ENCODE peak calls at places on chromosomes 16 and 17, in six cellular contexts. H, G, Z, Q, P and F are unnamed samples.

GRCh38 chr17:28402224-28402630 is 3.8 kb downstream of the SLC46A1 start:
- DNase-seq in Z (no peak), G (no peak), H (no peak), P (no peak), Q (no peak), F (no peak)

GRCh38 chr17:40547079-40547784 is 18.0 kb downstream of the CCR7 start:
- DNase-seq in P (no peak), Q (no peak), H (no peak), G (no peak), Z (peak; percentile 19), F (no peak)

GRCh38 chr16:3158014-3158497 is 23.2 kb downstream of the ZNF213 start:
- DNase-seq in Z (no peak), P (no peak), Q (no peak), H (no peak), G (peak; percentile 41), F (no peak)

GRCh38 chr17:19707728-19708221 is 8.6 kb downstream of the SLC47A2 start:
- DNase-seq in P (no peak), Q (no peak), G (no peak), H (no peak), Z (no peak), F (no peak)

GRCh38 chr16:81937305-81938038 is 73.8 kb downstream of the SDR42E1 start:
- DNase-seq in P (no peak), Q (no peak), Z (no peak), G (no peak), H (no peak), F (no peak)

GRCh38 chr16:87765473-87765775 is 362 bp downstream of the KLHDC4 start:
- DNase-seq in G (no peak), H (no peak), P (no peak), Z (no peak), Q (no peak), F (no peak)

GRCh38 chr16:2825049-2825742 is 4.9 kb upstream of the ZG16B start:
- DNase-seq in Z (no peak), Q (no peak), G (no peak), P (no peak), H (no peak), F (no peak)

GRCh38 chr16:84699712-84700517 is at the start of gene USP10:
- DNase-seq in G (peak; percentile 83), Q (peak; percentile 66), P (peak; percentile 55), H (peak; percentile 10), Z (peak; percentile 86), F (peak; percentile 50)

GRCh38 chr17:43380307-43380706 is 18.5 kb upstream of the ARL4D start:
- DNase-seq in P (no peak), Z (no peak), G (no peak), Q (no peak), H (no peak), F (no peak)

GRCh38 chr17:59356543-59357218 is 25.2 kb downstream of the YPEL2 start:
- DNase-seq in P (no peak), G (no peak), H (no peak), Z (no peak), Q (no peak), F (no peak)

GRCh38 chr16:56950881-56951771 is 10.6 kb upstream of the CETP start:
- DNase-seq in H (no peak), G (peak; percentile 76), Q (peak; percentile 63), Z (peak; percentile 70), P (peak; percentile 57), F (no peak)

GRCh38 chr16:64167851-64168770 is 953.8 kb downstream of the CDH11 start:
- DNase-seq in G (no peak), Z (no peak), Q (no peak), P (no peak), H (no peak), F (no peak)

GRCh38 chr17:11814655-11815262 is 182.5 kb downstream of the ZNF18 start:
- DNase-seq in G (no peak), H (no peak), Q (no peak), P (no peak), Z (no peak), F (no peak)

GRCh38 chr17:39759204-39759603 is 21.5 kb downstream of the GRB7 start:
- DNase-seq in P (no peak), G (no peak), H (no peak), Q (no peak), Z (no peak), F (no peak)

DNA sequence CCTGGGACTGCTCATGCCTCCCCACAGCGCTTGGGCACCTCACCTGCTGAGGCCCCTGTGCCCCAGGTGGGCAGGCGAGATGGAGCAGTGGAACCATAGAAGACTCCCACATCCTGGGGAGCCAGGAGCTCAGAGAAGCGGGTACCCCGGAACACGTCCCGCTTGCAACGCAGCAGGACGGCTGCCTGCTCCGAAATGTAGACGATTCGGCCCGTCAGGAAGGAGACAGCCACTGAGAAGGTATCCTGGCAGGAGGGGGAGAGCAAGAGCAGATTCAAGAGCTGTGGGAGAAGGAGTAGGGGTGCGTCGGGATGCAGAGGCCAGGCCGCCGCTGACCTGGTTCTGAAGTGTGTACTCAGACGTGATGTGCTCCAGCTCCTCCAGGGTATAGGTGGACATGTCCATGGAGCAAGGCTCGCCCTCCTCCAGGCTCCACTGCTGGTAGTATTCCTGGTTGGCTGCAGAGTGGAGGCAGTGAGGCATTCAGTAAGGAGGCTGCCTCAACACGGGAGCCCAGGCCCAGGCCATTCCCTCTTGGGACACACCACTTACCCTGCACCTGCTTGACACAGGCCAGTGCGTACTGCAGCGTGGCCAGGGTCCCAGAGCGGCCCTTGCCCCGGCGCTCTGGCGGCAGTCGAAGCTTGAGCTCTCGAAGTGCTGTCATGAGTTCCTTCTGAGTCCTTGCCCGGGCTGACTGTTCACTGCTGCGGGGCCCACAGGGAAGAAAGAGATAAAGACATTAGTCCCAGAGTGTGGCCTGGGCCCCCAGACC is 2.6 kb downstream of the PER1 start:
- DNase-seq in G (peak; percentile 31), H (no peak), Q (no peak), Z (no peak), P (no peak), F (no peak)
- TF ChIP-seq CTCF in G (no peak), H (no peak), Q (no peak), Z (no peak), P (no peak), F (no peak)

GRCh38 chr16:50622643-50623369 is 58.3 kb downstream of the SNX20 start:
- DNase-seq in Z (no peak), H (no peak), G (no peak), P (no peak), Q (no peak), F (no peak)
- TF ChIP-seq CTCF in Z (no peak), H (no peak), G (no peak), P (no peak), Q (no peak), F (no peak)

GRCh38 chr16:25258856-25259179 is 1.2 kb upstream of the ZKSCAN2 start:
- DNase-seq in G (no peak), H (no peak), Z (no peak), P (no peak), Q (no peak), F (no peak)

GRCh38 chr16:25257504-25257955 is at the start of gene ZKSCAN2:
- DNase-seq in Q (peak; percentile 93), G (peak; percentile 91), H (peak; percentile 63), P (peak; percentile 84), Z (peak; percentile 92), F (peak; percentile 70)

GRCh38 chr16:25257956-25258855 is 561 bp upstream of the ZKSCAN2 start:
- DNase-seq in Q (peak; percentile 76), P (peak; percentile 86), Z (peak; percentile 82), G (peak; percentile 76), H (peak; percentile 10), F (peak; percentile 59)

GRCh38 chr16:25260416-25260815 is 2.8 kb upstream of the ZKSCAN2 start:
- DNase-seq in Q (no peak), Z (no peak), H (no peak), P (no peak), G (no peak), F (no peak)

DNA sequence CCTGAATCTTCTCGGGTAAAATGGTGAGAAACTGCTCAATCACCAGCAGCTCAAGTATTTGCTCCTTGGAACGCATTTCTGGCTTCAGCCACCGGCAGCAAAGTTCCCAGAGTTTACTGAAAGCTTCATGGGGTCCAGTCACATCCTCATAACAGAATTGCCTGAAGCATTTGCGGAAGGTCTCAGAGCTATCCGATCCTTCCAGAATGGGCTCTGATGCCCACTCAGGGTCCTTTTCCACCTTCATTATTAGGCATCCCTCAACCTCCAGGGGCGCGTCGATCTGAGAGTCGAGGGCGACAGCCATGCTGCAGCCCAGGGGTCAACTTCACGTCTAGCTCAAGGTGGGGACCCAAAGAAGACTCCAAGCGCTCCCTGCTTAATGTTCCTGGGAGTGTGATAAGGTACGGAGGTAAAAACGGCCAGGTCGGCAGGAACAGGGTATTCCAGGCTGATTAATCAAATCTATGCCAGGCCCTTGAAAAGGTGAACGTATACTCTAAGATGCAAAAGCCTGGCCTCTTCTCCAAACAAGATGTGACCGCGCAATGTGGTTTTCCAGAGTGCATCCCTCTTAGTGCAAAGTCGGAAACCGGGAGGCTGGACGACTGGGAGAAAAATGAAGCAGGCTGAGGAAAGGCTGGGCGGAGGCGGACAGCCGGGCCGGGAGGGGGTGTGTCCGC is 683 bp downstream of the ZKSCAN2 start:
- DNase-seq in G (no peak), H (no peak), Q (no peak), P (peak; percentile 16), Z (no peak), F (no peak)
- TF ChIP-seq CTCF in G (no peak), H (no peak), Q (no peak), P (peak; percentile 34), Z (no peak), F (no peak)

DNA sequence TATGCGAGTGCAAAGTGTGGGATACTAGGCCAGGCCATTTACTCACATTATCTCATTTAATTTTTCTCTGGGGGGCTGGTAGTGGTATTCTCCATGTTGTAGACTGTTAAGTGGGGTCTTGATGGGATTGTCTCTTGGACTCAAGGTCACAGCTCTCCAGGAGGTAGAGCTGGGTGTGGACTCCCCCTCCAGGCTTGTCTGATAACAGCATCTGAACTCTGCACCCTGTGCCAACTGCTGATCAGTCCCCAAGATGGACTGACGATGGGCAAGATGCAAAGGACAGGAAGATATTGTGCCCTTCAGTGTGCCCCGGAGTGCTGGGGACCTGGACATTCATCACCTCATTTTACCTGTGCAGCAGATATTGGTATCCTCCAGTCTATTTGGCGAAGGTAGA is 147.8 kb downstream of the MSI2 start:
- DNase-seq in G (no peak), P (no peak), H (no peak), Z (no peak), Q (no peak), F (no peak)
- TF ChIP-seq CTCF in G (no peak), P (no peak), H (no peak), Z (no peak), Q (peak; percentile 32), F (no peak)

GRCh38 chr16:1765826-1766225 is 5.5 kb downstream of the NME3 start:
- DNase-seq in Z (no peak), H (no peak), Q (no peak), G (no peak), P (no peak), F (no peak)

GRCh38 chr16:1762879-1763520 is 8.3 kb downstream of the NME3 start:
- DNase-seq in P (no peak), Q (no peak), H (no peak), Z (peak; percentile 48), G (no peak), F (no peak)

GRCh38 chr16:1762196-1762878 is 9.0 kb downstream of the NME3 start:
- DNase-seq in Q (no peak), G (no peak), H (no peak), P (no peak), Z (no peak), F (no peak)

GRCh38 chr16:1764971-1765370 is 6.4 kb downstream of the NME3 start:
- DNase-seq in P (no peak), Q (no peak), G (no peak), Z (no peak), H (no peak), F (no peak)

GRCh38 chr16:1763521-1764511 is 7.5 kb downstream of the NME3 start:
- DNase-seq in Q (no peak), P (no peak), G (no peak), H (no peak), Z (no peak), F (no peak)
- TF ChIP-seq CTCF in Q (no peak), P (peak; percentile 20), G (no peak), H (no peak), Z (no peak), F (no peak)